ENCODE peak calls at places on chromosomes 6 and 20, in seven cellular contexts. One of them, this sample, is unnamed.

GRCh38 chr20:49698477-49698876 is 15.2 kb downstream of the B4GALT5 start:
- DNase-seq in AG04450: no peak
- DNase-seq in PC-3: no peak
- DNase-seq in Caco-2: no peak
- DNase-seq in HCT116: no peak
- DNase-seq in GM06990: no peak
- DNase-seq in pancreas: no peak
- DNase-seq in this sample: no peak

GRCh38 chr20:20677186-20677585 is 35.3 kb downstream of the RALGAPA2 start:
- DNase-seq in AG04450: no peak
- DNase-seq in PC-3: no peak
- DNase-seq in GM06990: no peak
- DNase-seq in Caco-2: no peak
- DNase-seq in pancreas: no peak
- DNase-seq in HCT116: no peak
- DNase-seq in this sample: peak; percentile 55

GRCh38 chr6:83741089-83741488 is 32.2 kb upstream of the SNAP91 start:
- DNase-seq in AG04450: no peak
- DNase-seq in GM06990: no peak
- DNase-seq in Caco-2: no peak
- DNase-seq in PC-3: no peak
- DNase-seq in HCT116: no peak
- DNase-seq in pancreas: no peak
- DNase-seq in this sample: no peak

GRCh38 chr6:20757761-20758160 is 223.5 kb downstream of the CDKAL1 start:
- DNase-seq in Caco-2: no peak
- DNase-seq in PC-3: peak; percentile 61
- DNase-seq in GM06990: no peak
- DNase-seq in pancreas: no peak
- DNase-seq in HCT116: no peak
- DNase-seq in AG04450: no peak
- DNase-seq in this sample: peak; percentile 63

GRCh38 chr6:153092082-153093013 is 38.7 kb downstream of the RGS17 start:
- DNase-seq in GM06990: peak; percentile 31
- DNase-seq in AG04450: peak; percentile 74
- DNase-seq in pancreas: no peak
- DNase-seq in Caco-2: no peak
- DNase-seq in HCT116: peak; percentile 48
- DNase-seq in PC-3: peak; percentile 55
- DNase-seq in this sample: peak; percentile 84

GRCh38 chr6:87701676-87702588 is at the start of gene AKIRIN2:
- DNase-seq in AG04450: peak; percentile 98
- DNase-seq in HCT116: peak; percentile 98
- DNase-seq in pancreas: peak; percentile 96
- DNase-seq in Caco-2: peak; percentile 96
- DNase-seq in PC-3: peak; percentile 96
- DNase-seq in GM06990: peak; percentile 99
- DNase-seq in this sample: peak; percentile 98

GRCh38 chr6:2578729-2579128 is 172.0 kb downstream of the MYLK4 start:
- DNase-seq in GM06990: no peak
- DNase-seq in Caco-2: no peak
- DNase-seq in HCT116: no peak
- DNase-seq in AG04450: no peak
- DNase-seq in PC-3: peak; percentile 74
- DNase-seq in pancreas: no peak
- DNase-seq in this sample: peak; percentile 7

GRCh38 chr6:55174211-55175013 is at the start of gene HCRTR2:
- DNase-seq in Caco-2: no peak
- DNase-seq in HCT116: no peak
- DNase-seq in pancreas: no peak
- DNase-seq in AG04450: no peak
- DNase-seq in GM06990: no peak
- DNase-seq in PC-3: no peak
- DNase-seq in this sample: no peak

GRCh38 chr6:104952911-104953409 is 3.9 kb upstream of the LIN28B start:
- DNase-seq in HCT116: no peak
- DNase-seq in pancreas: no peak
- DNase-seq in PC-3: no peak
- DNase-seq in Caco-2: no peak
- DNase-seq in GM06990: no peak
- DNase-seq in AG04450: no peak
- DNase-seq in this sample: no peak

GRCh38 chr20:4091332-4092135 is 76.2 kb upstream of the RNF24 start:
- DNase-seq in AG04450: peak; percentile 73
- DNase-seq in GM06990: no peak
- DNase-seq in PC-3: peak; percentile 76
- DNase-seq in Caco-2: peak; percentile 79
- DNase-seq in HCT116: no peak
- DNase-seq in pancreas: peak; percentile 83
- DNase-seq in this sample: peak; percentile 90

GRCh38 chr6:162728177-162728571 is 400 bp downstream of the PACRG start:
- DNase-seq in HCT116: no peak
- DNase-seq in GM06990: no peak
- DNase-seq in pancreas: no peak
- DNase-seq in Caco-2: no peak
- DNase-seq in PC-3: no peak
- DNase-seq in AG04450: no peak
- DNase-seq in this sample: no peak

GRCh38 chr6:35359744-35360348 is 17.5 kb downstream of the PPARD start:
- DNase-seq in AG04450: no peak
- DNase-seq in Caco-2: no peak
- DNase-seq in HCT116: no peak
- DNase-seq in PC-3: peak; percentile 39
- DNase-seq in pancreas: no peak
- DNase-seq in GM06990: no peak
- DNase-seq in this sample: peak; percentile 97

GRCh38 chr6:116557863-116558262 is 4.3 kb downstream of the CALHM4 start:
- DNase-seq in pancreas: no peak
- DNase-seq in PC-3: peak; percentile 94
- DNase-seq in Caco-2: no peak
- DNase-seq in AG04450: peak; percentile 88
- DNase-seq in HCT116: peak; percentile 66
- DNase-seq in GM06990: no peak
- DNase-seq in this sample: peak; percentile 97

GRCh38 chr20:16801919-16802651 is 53.9 kb downstream of the OTOR start:
- DNase-seq in AG04450: peak; percentile 16
- DNase-seq in HCT116: peak; percentile 56
- DNase-seq in PC-3: peak; percentile 85
- DNase-seq in pancreas: peak; percentile 66
- DNase-seq in Caco-2: peak; percentile 78
- DNase-seq in GM06990: no peak
- DNase-seq in this sample: peak; percentile 25

GRCh38 chr6:21479140-21479539 is 114.4 kb upstream of the SOX4 start:
- DNase-seq in PC-3: peak; percentile 32
- DNase-seq in Caco-2: no peak
- DNase-seq in pancreas: no peak
- DNase-seq in HCT116: no peak
- DNase-seq in AG04450: no peak
- DNase-seq in GM06990: no peak
- DNase-seq in this sample: peak; percentile 41

GRCh38 chr6:17439243-17439993 is 46.0 kb downstream of the CAP2 start:
- DNase-seq in Caco-2: no peak
- DNase-seq in AG04450: no peak
- DNase-seq in GM06990: no peak
- DNase-seq in HCT116: no peak
- DNase-seq in pancreas: no peak
- DNase-seq in PC-3: no peak
- DNase-seq in this sample: no peak

GRCh38 chr6:52310932-52311331 is 26.4 kb upstream of the MCM3 start:
- DNase-seq in PC-3: no peak
- DNase-seq in GM06990: no peak
- DNase-seq in AG04450: no peak
- DNase-seq in pancreas: no peak
- DNase-seq in HCT116: no peak
- DNase-seq in Caco-2: no peak
- DNase-seq in this sample: no peak

GRCh38 chr20:47521059-47521808 is 19.5 kb downstream of the NCOA3 start:
- DNase-seq in HCT116: no peak
- DNase-seq in AG04450: no peak
- DNase-seq in PC-3: no peak
- DNase-seq in pancreas: no peak
- DNase-seq in Caco-2: peak; percentile 51
- DNase-seq in GM06990: no peak
- DNase-seq in this sample: no peak
- TF ChIP-seq CTCF in HCT116: peak; percentile 47
- TF ChIP-seq CTCF in AG04450: no peak
- TF ChIP-seq CTCF in PC-3: peak; percentile 33
- TF ChIP-seq CTCF in pancreas: no peak
- TF ChIP-seq CTCF in Caco-2: peak; percentile 50
- TF ChIP-seq CTCF in GM06990: peak; percentile 6
- TF ChIP-seq CTCF in this sample: no peak

GRCh38 chr20:22563062-22563965 is 21.1 kb downstream of the FOXA2 start:
- DNase-seq in AG04450: no peak
- DNase-seq in pancreas: no peak
- DNase-seq in GM06990: no peak
- DNase-seq in HCT116: no peak
- DNase-seq in PC-3: no peak
- DNase-seq in Caco-2: no peak
- DNase-seq in this sample: no peak
- H3K27me3 ChIP-seq in AG04450: peaks cover 17% of the 10 kb centered on the region
- H3K27me3 ChIP-seq in pancreas: no peaks in the 10 kb centered on the region
- H3K27me3 ChIP-seq in GM06990: no peaks in the 10 kb centered on the region
- H3K27me3 ChIP-seq in HCT116: peaks cover 46% of the 10 kb centered on the region
- H3K27me3 ChIP-seq in PC-3: peaks cover 59% of the 10 kb centered on the region
- H3K27me3 ChIP-seq in Caco-2: no peaks in the 10 kb centered on the region
- H3K27me3 ChIP-seq in this sample: peaks cover 36% of the 10 kb centered on the region

GRCh38 chr20:8043687-8044278 is 24.2 kb upstream of the TMX4 start:
- DNase-seq in HCT116: peak; percentile 60
- DNase-seq in GM06990: peak; percentile 15
- DNase-seq in Caco-2: peak; percentile 80
- DNase-seq in pancreas: no peak
- DNase-seq in PC-3: peak; percentile 88
- DNase-seq in AG04450: no peak
- DNase-seq in this sample: peak; percentile 23

GRCh38 chr20:8036771-8037170 is 17.2 kb upstream of the TMX4 start:
- DNase-seq in PC-3: no peak
- DNase-seq in GM06990: no peak
- DNase-seq in AG04450: no peak
- DNase-seq in pancreas: no peak
- DNase-seq in HCT116: no peak
- DNase-seq in Caco-2: no peak
- DNase-seq in this sample: no peak

GRCh38 chr20:8033447-8033846 is 13.9 kb upstream of the TMX4 start:
- DNase-seq in AG04450: no peak
- DNase-seq in HCT116: no peak
- DNase-seq in pancreas: no peak
- DNase-seq in PC-3: no peak
- DNase-seq in Caco-2: no peak
- DNase-seq in GM06990: no peak
- DNase-seq in this sample: no peak

DNA sequence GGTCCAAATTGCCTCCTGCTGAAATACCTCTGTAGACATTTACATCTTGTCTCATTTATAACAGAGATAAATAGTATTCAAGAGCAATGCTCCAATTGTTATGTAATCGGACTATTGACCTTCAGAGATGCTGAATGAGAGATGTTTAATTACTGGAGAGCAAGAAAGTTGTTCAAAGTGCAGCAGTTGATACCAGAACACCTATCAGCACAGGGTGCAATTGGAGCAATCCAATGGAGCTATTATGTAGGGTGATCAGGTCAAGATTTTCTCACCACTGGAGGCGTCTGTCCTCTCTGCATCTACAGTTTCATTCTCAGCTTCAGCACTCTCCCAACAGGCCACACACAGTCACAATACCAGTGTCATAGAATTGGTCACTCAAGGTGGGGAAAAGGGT is 19.5 kb upstream of the TMX4 start:
- DNase-seq in pancreas: no peak
- DNase-seq in Caco-2: peak; percentile 21
- DNase-seq in HCT116: no peak
- DNase-seq in AG04450: no peak
- DNase-seq in GM06990: no peak
- DNase-seq in PC-3: no peak
- DNase-seq in this sample: no peak
- TF ChIP-seq CTCF in pancreas: no peak
- TF ChIP-seq CTCF in Caco-2: no peak
- TF ChIP-seq CTCF in HCT116: peak; percentile 16
- TF ChIP-seq CTCF in AG04450: no peak
- TF ChIP-seq CTCF in GM06990: no peak
- TF ChIP-seq CTCF in PC-3: peak; percentile 31
- TF ChIP-seq CTCF in this sample: no peak

GRCh38 chr6:165988306-165988756 is 179.3 kb downstream of the TBXT start:
- DNase-seq in PC-3: no peak
- DNase-seq in HCT116: no peak
- DNase-seq in GM06990: no peak
- DNase-seq in pancreas: no peak
- DNase-seq in Caco-2: no peak
- DNase-seq in AG04450: no peak
- DNase-seq in this sample: no peak
- H3K27me3 ChIP-seq in PC-3: peaks cover 38% of the 10 kb centered on the region
- H3K27me3 ChIP-seq in HCT116: no peaks in the 10 kb centered on the region
- H3K27me3 ChIP-seq in GM06990: no peaks in the 10 kb centered on the region
- H3K27me3 ChIP-seq in pancreas: no peaks in the 10 kb centered on the region
- H3K27me3 ChIP-seq in Caco-2: no peaks in the 10 kb centered on the region
- H3K27me3 ChIP-seq in AG04450: no peaks in the 10 kb centered on the region
- H3K27me3 ChIP-seq in this sample: peaks cover 51% of the 10 kb centered on the region

DNA sequence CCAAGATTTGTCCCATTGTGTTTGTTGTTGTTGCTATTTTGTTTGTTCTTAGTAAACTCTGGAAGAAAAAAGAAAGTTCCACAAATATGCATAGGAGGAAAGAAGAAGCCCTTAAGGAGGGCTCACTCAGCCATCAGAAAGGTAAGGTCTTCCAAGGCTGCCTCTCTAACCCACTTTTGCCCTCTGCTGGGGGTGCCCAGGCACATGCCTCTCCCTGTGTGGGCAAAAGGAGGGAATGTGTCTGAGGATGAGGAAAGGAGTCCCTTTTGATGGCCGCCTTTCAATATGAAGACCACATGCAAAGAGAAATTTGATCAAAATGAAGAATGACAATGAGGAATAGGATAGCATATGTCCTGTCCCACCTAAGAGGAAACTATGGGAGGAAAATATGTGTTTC is 248.2 kb upstream of the POU3F2 start:
- DNase-seq in HCT116: no peak
- DNase-seq in pancreas: no peak
- DNase-seq in GM06990: no peak
- DNase-seq in AG04450: no peak
- DNase-seq in Caco-2: no peak
- DNase-seq in PC-3: no peak
- DNase-seq in this sample: no peak
- TF ChIP-seq CTCF in HCT116: no peak
- TF ChIP-seq CTCF in pancreas: no peak
- TF ChIP-seq CTCF in GM06990: no peak
- TF ChIP-seq CTCF in AG04450: no peak
- TF ChIP-seq CTCF in Caco-2: no peak
- TF ChIP-seq CTCF in PC-3: no peak
- TF ChIP-seq CTCF in this sample: no peak

GRCh38 chr20:39097889-39098288 is 135.7 kb downstream of the DHX35 start:
- DNase-seq in Caco-2: no peak
- DNase-seq in GM06990: no peak
- DNase-seq in pancreas: no peak
- DNase-seq in PC-3: no peak
- DNase-seq in HCT116: no peak
- DNase-seq in AG04450: no peak
- DNase-seq in this sample: no peak
- H3K27me3 ChIP-seq in Caco-2: peaks cover 4% of the 10 kb centered on the region
- H3K27me3 ChIP-seq in GM06990: no peaks in the 10 kb centered on the region
- H3K27me3 ChIP-seq in pancreas: no peaks in the 10 kb centered on the region
- H3K27me3 ChIP-seq in PC-3: peaks cover 34% of the 10 kb centered on the region
- H3K27me3 ChIP-seq in HCT116: no peaks in the 10 kb centered on the region
- H3K27me3 ChIP-seq in AG04450: peaks cover 2% of the 10 kb centered on the region
- H3K27me3 ChIP-seq in this sample: peaks cover 3% of the 10 kb centered on the region

This sample was measured in astrocyte.